ENCODE peak calls at places on chromosomes 16 and 17, in four cellular contexts. M, I, H and E are unnamed samples.

GRCh38 chr17:48562934-48563333 is 15.2 kb downstream of the HOXB4 start:
- DNase-seq in M (no peak), I (no peak), H (no peak), E (no peak)

GRCh38 chr16:26644912-26645543 is 421.7 kb upstream of the C16orf82 start:
- DNase-seq in H (no peak), M (no peak), I (no peak), E (no peak)

GRCh38 chr17:5832886-5833285 is 237.3 kb upstream of the WSCD1 start:
- DNase-seq in H (no peak), M (no peak), I (no peak), E (no peak)

GRCh38 chr16:11828696-11829095 is 22.6 kb downstream of the RSL1D1 start:
- DNase-seq in H (no peak), I (no peak), M (no peak), E (no peak)

GRCh38 chr17:41392278-41392677 is 5.1 kb downstream of the KRT31 start:
- DNase-seq in M (no peak), I (no peak), H (no peak), E (no peak)

GRCh38 chr16:28180660-28181556 is 30.9 kb downstream of the XPO6 start:
- DNase-seq in H (no peak), I (no peak), M (no peak), E (no peak)

GRCh38 chr17:4934173-4934979 is 2.3 kb downstream of the GP1BA start:
- DNase-seq in H (no peak), I (peak; percentile 52), M (no peak), E (peak; percentile 65)

GRCh38 chr17:47615766-47616424 is 33.8 kb upstream of the KPNB1 start:
- DNase-seq in I (no peak), M (no peak), H (no peak), E (no peak)

GRCh38 chr16:66272461-66272860 is 94.0 kb upstream of the CDH5 start:
- DNase-seq in M (peak; percentile 10), I (peak; percentile 42), H (no peak), E (no peak)

GRCh38 chr17:497587-498034 is 145.0 kb upstream of the RPH3AL start:
- DNase-seq in I (no peak), H (no peak), M (no peak), E (no peak)

GRCh38 chr16:79764415-79765149 is 164.0 kb upstream of the MAF start:
- DNase-seq in I (no peak), H (no peak), M (no peak), E (no peak)

GRCh38 chr16:27232061-27232841 is 28.9 kb downstream of the KDM8 start:
- DNase-seq in I (no peak), H (peak; percentile 59), M (no peak), E (no peak)

GRCh38 chr17:60508384-60508980 is 17.6 kb downstream of the APPBP2 start:
- DNase-seq in H (no peak), M (no peak), I (no peak), E (no peak)

GRCh38 chr17:66494023-66494803 is 191.8 kb downstream of the PRKCA start:
- DNase-seq in M (no peak), I (no peak), H (no peak), E (no peak)

GRCh38 chr17:45149669-45150603 is 1.7 kb downstream of the HEXIM1 start:
- DNase-seq in H (peak; percentile 90), I (peak; percentile 75), M (peak; percentile 80), E (peak; percentile 78)

GRCh38 chr16:81585785-81586184 is 141.2 kb downstream of the CMIP start:
- DNase-seq in I (no peak), M (no peak), H (no peak), E (no peak)

GRCh38 chr17:16917995-16918394 is 53.9 kb downstream of the TNFRSF13B start:
- DNase-seq in H (no peak), M (no peak), I (peak; percentile 55), E (no peak)

GRCh38 chr17:42120161-42121065 is 754 bp downstream of the KAT2A start:
- DNase-seq in H (no peak), I (no peak), M (no peak), E (peak; percentile 60)

GRCh38 chr17:78023042-78023441 is 64.5 kb downstream of the TNRC6C start:
- DNase-seq in H (no peak), M (no peak), I (no peak), E (no peak)

GRCh38 chr16:11256657-11257130 is 690 bp upstream of the SOCS1 start:
- DNase-seq in H (peak; percentile 82), I (peak; percentile 66), M (peak; percentile 63), E (no peak)

GRCh38 chr16:59905131-59905530 is 1171.0 kb upstream of the GOT2 start:
- DNase-seq in I (no peak), H (no peak), M (no peak), E (no peak)

GRCh38 chr17:32289454-32289853 is 23.8 kb downstream of the RHBDL3 start:
- DNase-seq in H (no peak), M (no peak), I (no peak), E (no peak)

GRCh38 chr17:39485555-39485954 is 24.3 kb downstream of the CDK12 start:
- DNase-seq in H (no peak), M (no peak), I (no peak), E (no peak)

DNA sequence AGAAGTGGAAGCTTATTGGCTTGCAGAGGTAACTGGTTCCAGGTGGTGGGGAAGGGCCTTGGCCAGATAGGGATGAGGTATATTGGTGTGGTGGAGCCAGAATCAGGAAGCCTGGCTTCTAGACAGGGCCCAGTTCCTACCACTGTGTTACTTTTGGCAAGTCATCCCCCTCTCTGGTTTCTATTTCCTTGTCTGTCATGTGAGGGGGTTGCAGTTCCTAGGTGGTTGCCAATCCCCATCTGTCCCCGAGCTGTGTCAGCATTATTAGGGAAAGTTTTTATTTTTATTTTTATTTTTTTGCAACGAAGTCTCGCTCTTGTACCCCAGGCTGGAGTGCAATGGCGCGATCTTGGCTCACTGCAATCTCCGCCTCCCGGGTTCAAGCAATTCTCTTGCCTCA is 3.0 kb downstream of the SMCR8 start:
- DNase-seq in M (no peak), H (no peak), I (no peak), E (no peak)
- H3K4me3 ChIP-seq in M (no peak overlapping the region), H (no peak overlapping the region), I (no peak overlapping the region), E (no peak overlapping the region)

GRCh38 chr16:67482260-67482924 is 955 bp downstream of the AGRP start:
- DNase-seq in M (peak; percentile 37), I (no peak), H (no peak), E (peak; percentile 17)
- H3K4me1 ChIP-seq in M (peaks cover 15% of the 10 kb centered on the region), I (peaks cover 50% of the 10 kb centered on the region), H (peaks cover 45% of the 10 kb centered on the region), E (peaks cover 33% of the 10 kb centered on the region)

DNA sequence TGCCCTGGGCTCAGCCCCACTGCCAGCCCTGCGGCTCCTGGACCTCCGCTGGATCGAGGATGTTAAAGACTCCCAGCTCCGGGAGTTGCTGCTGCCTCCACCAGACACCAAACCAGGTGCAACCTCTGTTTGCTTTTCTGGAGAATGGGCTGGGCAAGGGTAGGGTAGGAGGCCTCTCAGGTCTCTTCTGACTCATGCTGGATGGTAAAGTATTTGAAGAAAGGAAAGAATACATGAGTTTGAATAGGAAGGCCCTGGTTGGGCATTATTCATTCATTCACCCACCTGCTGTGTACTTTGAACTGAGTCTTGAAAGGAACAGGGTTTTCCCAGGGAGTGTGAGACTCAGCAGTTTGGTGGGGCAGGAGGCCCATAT is 6.5 kb upstream of the ORAI3 start:
- DNase-seq in M (no peak), H (no peak), I (no peak), E (no peak)
- H3K4me3 ChIP-seq in M (no peak overlapping the region), H (no peak overlapping the region), I (no peak overlapping the region), E (no peak overlapping the region)

DNA sequence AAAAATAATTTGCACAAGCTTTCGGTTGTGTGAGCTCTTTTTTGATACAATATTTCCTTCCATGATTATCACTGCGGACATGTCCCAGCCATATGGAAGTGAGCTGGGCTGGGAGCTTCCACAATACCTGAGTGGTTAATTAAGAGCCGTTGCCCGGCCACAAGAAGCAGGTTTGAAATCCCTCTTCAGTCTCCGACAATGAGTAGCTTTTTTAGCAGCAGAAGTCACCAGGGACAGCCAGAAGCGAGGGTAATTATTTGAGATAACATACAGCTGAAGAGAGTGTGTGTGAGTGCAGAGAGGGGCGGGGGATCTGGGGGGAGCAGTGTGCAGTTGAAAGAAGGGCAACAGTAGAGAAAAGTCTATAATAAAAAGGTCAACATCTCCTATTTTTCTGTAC is 220.1 kb upstream of the IRX3 start:
- DNase-seq in I (no peak), H (no peak), M (no peak), E (no peak)
- H3K4me1 ChIP-seq in I (no peaks in the 10 kb centered on the region), H (no peaks in the 10 kb centered on the region), M (peaks cover 7% of the 10 kb centered on the region), E (no peaks in the 10 kb centered on the region)

GRCh38 chr16:813916-814412 is 13.4 kb upstream of the GNG13 start:
- DNase-seq in M (no peak), H (no peak), I (no peak), E (no peak)

GRCh38 chr16:814974-815373 is 14.4 kb upstream of the GNG13 start:
- DNase-seq in H (no peak), I (no peak), M (no peak), E (no peak)

GRCh38 chr16:815861-816260 is 15.3 kb upstream of the GNG13 start:
- DNase-seq in M (no peak), I (no peak), H (no peak), E (no peak)

GRCh38 chr16:817001-817906 is 16.7 kb upstream of the GNG13 start:
- DNase-seq in M (no peak), H (no peak), I (no peak), E (no peak)

GRCh38 chr16:813204-813915 is 12.8 kb upstream of the GNG13 start:
- DNase-seq in I (peak; percentile 48), M (no peak), H (no peak), E (peak; percentile 45)
- H3K4me3 ChIP-seq in I (no peak overlapping the region), M (no peak overlapping the region), H (no peak overlapping the region), E (no peak overlapping the region)

DNA sequence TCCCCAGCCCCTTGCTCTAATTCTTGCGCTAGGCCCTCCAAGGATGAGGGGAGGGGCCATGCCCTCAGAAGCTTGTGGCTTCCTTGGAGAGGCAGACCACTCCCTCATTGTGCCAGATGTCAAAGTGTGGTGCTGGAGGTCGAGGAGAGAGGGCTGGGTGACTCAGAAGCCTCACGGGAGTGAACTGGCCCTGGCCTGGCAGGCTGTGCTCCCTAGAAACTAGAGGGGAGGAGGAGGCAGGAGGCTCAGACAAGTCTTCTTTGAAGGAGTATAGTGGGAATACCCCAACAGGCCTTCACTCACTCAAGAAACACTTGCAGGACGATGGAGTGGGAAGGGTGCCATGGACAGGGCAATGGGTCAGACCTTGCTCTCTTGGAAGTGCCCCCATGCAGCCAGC is 18.5 kb downstream of the ANKRD40 start:
- DNase-seq in M (peak; percentile 60), I (no peak), H (no peak), E (no peak)
- H3K4me1 ChIP-seq in M (peaks cover 34% of the 10 kb centered on the region), I (peaks cover 97% of the 10 kb centered on the region), H (peaks cover 81% of the 10 kb centered on the region), E (peaks cover 74% of the 10 kb centered on the region)

GRCh38 chr17:50863221-50863843 is 2.8 kb downstream of the TOB1 start:
- DNase-seq in I (peak; percentile 73), M (no peak), H (peak; percentile 79), E (no peak)
- H3K4me3 ChIP-seq in I (peak overlapping the region; percentile 83), M (no peak overlapping the region), H (no peak overlapping the region), E (no peak overlapping the region)

GRCh38 chr16:56608876-56609462 is 585 bp downstream of the MT2A start:
- DNase-seq in I (peak; percentile 40), M (no peak), H (no peak), E (no peak)
- H3K4me1 ChIP-seq in I (peaks cover 46% of the 10 kb centered on the region), M (peaks cover 27% of the 10 kb centered on the region), H (peaks cover 44% of the 10 kb centered on the region), E (peaks cover 20% of the 10 kb centered on the region)